ENCODE peak calls at places on chromosomes 12 and 14, in five cellular contexts. J, N, O, L and W are unnamed samples.

GRCh38 chr12:112349440-112349839 is 32.8 kb downstream of the HECTD4 start:
- DNase-seq in J (no peak), N (no peak), O (no peak), L (no peak), W (no peak)

GRCh38 chr12:120598674-120599463 is 17.7 kb upstream of the POP5 start:
- DNase-seq in J (no peak), N (no peak), O (no peak), L (no peak), W (no peak)

GRCh38 chr14:87066221-87066817 is 926.7 kb downstream of the GALC start:
- DNase-seq in J (no peak), N (no peak), O (no peak), L (no peak), W (no peak)

GRCh38 chr14:24339284-24340151 is at the start of gene RIPK3:
- DNase-seq in J (peak), N (peak), O (peak), L (peak), W (peak)

GRCh38 chr14:48954446-48954845 is 631.7 kb downstream of the RPS29 start:
- DNase-seq in J (no peak), N (no peak), O (no peak), L (no peak), W (no peak)

GRCh38 chr12:110744697-110745264 is 2.1 kb upstream of the PPP1CC start:
- DNase-seq in J (no peak), N (no peak), O (no peak), L (no peak), W (no peak)

GRCh38 chr14:100531152-100531551 is 56.1 kb downstream of the BEGAIN start:
- DNase-seq in J (no peak), N (peak), O (no peak), L (no peak), W (peak)

GRCh38 chr12:74896186-74896585 is 313.5 kb downstream of the KCNC2 start:
- DNase-seq in J (no peak), N (no peak), O (no peak), L (no peak), W (no peak)

GRCh38 chr12:92863255-92863654 is 65.8 kb downstream of the EEA1 start:
- DNase-seq in J (no peak), N (no peak), O (no peak), L (no peak), W (no peak)

GRCh38 chr12:120402217-120402616 is 33.3 kb upstream of the MSI1 start:
- DNase-seq in J (no peak), N (no peak), O (no peak), L (no peak), W (no peak)

GRCh38 chr12:49790741-49791140 is 37.5 kb downstream of the NCKAP5L start:
- DNase-seq in J (no peak), N (no peak), O (no peak), L (no peak), W (no peak)